ENCODE peak calls at places on chromosomes 5 and 9, in eight cellular contexts. R is CD4-positive, alpha-beta T cell; D is fibroblast of lung; G is stomach; A is lung; H is kidney; C is IMR-90; Z is neural progenitor cell. P is an unnamed sample.

GRCh38 chr9:69637193-69637592 is 35.0 kb downstream of the APBA1 start:
- DNase-seq in D (no peak), Z (no peak), H (no peak), G (no peak), A (no peak), C (no peak), R (no peak), P (no peak)

GRCh38 chr9:132383462-132383883 is 23.2 kb downstream of the TTF1 start:
- DNase-seq in A (no peak), G (no peak), H (no peak), C (no peak), D (no peak), Z (no peak), R (no peak), P (no peak)

GRCh38 chr9:86660146-86660545 is 287.2 kb downstream of the GAS1 start:
- DNase-seq in H (no peak), Z (no peak), G (no peak), D (peak), C (peak), A (no peak), R (no peak), P (no peak)

GRCh38 chr9:84101892-84102632 is 121.5 kb downstream of the RMI1 start:
- DNase-seq in A (no peak), R (no peak), Z (peak), H (no peak), G (no peak), C (no peak), D (no peak), P (no peak)

GRCh38 chr5:184461-184860 is 6.8 kb upstream of the LRRC14B start:
- DNase-seq in C (no peak), D (no peak), A (no peak), H (no peak), Z (no peak), R (no peak), G (no peak), P (no peak)

GRCh38 chr5:8396756-8397155 is 527.8 kb downstream of the MTRR start:
- DNase-seq in Z (no peak), D (peak), H (no peak), A (no peak), G (no peak), C (peak), R (no peak), P (no peak)

GRCh38 chr5:61052870-61053269 is 107.9 kb downstream of the NDUFAF2 start:
- DNase-seq in Z (no peak), H (no peak), C (peak), G (no peak), D (peak), R (no peak), A (no peak), P (no peak)

GRCh38 chr9:136567651-136568287 is 21.9 kb upstream of the NOTCH1 start:
- DNase-seq in A (peak), D (peak), G (peak), Z (peak), C (peak), R (no peak), H (peak), P (no peak)

GRCh38 chr9:133844876-133845658 is 106.9 kb upstream of the SARDH start:
- DNase-seq in Z (no peak), A (peak), H (peak), G (peak), R (no peak), C (peak), D (peak), P (no peak)

GRCh38 chr5:177429248-177430045 is 3.0 kb downstream of the GRK6 start:
- DNase-seq in Z (no peak), C (no peak), H (peak), A (peak), D (no peak), R (peak), G (peak), P (no peak)

GRCh38 chr9:117958726-117959125 is 254.5 kb downstream of the TLR4 start:
- DNase-seq in G (no peak), A (no peak), R (no peak), Z (no peak), H (no peak), C (no peak), D (no peak), P (no peak)

GRCh38 chr9:72856985-72857631 is 95.7 kb downstream of the ALDH1A1 start:
- DNase-seq in H (no peak), A (no peak), D (peak), Z (peak), R (no peak), G (peak), C (peak), P (peak)

GRCh38 chr9:136365775-136366223 is 2.3 kb upstream of the DNLZ start:
- DNase-seq in D (no peak), C (no peak), R (no peak), A (no peak), Z (no peak), G (no peak), H (no peak), P (no peak)

GRCh38 chr5:127031147-127031862 is 947 bp upstream of the MARCHF3 start:
- DNase-seq in H (peak), Z (peak), G (peak), C (no peak), A (no peak), D (no peak), R (no peak), P (no peak)

DNA sequence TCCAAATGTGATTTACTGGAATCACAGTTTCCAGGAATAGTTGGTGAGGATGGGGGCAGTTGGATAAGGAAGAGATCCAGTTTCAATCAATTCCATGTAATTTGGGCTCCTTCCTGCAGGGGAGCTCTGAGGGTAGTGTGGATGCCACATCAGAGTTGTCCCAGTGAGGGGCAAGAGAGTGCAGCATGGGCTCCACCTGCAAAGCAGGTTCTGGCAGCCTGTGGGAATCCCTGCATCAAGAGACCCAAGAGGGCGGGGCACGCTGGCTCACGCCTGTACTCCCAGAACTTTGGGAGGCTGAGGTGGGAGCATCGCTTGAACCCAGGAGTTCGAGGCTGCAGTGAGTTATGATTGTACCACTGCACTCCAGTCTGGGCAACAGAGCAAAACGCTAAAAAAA is 188.5 kb downstream of the CACNA1B start:
- DNase-seq in R (no peak), A (no peak), D (no peak), H (peak), C (no peak), Z (peak), G (no peak), P (peak)
- TF ChIP-seq CTCF in R (no peak), A (no peak), D (no peak), H (no peak), C (no peak), Z (peak), G (no peak), P (peak)

GRCh38 chr5:138661991-138662434 is 86.8 kb upstream of the HSPA9 start:
- DNase-seq in Z (no peak), D (no peak), R (no peak), H (peak), G (no peak), A (no peak), C (no peak), P (no peak)

GRCh38 chr5:138661342-138661975 is 86.3 kb upstream of the HSPA9 start:
- DNase-seq in H (peak), Z (no peak), G (no peak), A (no peak), C (no peak), R (no peak), D (no peak), P (no peak)

GRCh38 chr5:138663009-138663408 is 87.8 kb upstream of the HSPA9 start:
- DNase-seq in R (peak), Z (no peak), A (no peak), D (no peak), H (peak), C (no peak), G (no peak), P (no peak)

GRCh38 chr5:138663561-138663960 is 88.4 kb upstream of the HSPA9 start:
- DNase-seq in A (no peak), G (no peak), R (no peak), H (peak), Z (no peak), D (no peak), C (no peak), P (no peak)

GRCh38 chr5:138662599-138662998 is 87.4 kb upstream of the HSPA9 start:
- DNase-seq in G (no peak), H (peak), R (peak), A (no peak), C (no peak), D (no peak), Z (no peak), P (no peak)
- H3K27ac ChIP-seq in G (no peak), H (no peak), R (no peak), A (no peak), C (no peak), D (no peak), Z (no peak), P (no peak)

DNA sequence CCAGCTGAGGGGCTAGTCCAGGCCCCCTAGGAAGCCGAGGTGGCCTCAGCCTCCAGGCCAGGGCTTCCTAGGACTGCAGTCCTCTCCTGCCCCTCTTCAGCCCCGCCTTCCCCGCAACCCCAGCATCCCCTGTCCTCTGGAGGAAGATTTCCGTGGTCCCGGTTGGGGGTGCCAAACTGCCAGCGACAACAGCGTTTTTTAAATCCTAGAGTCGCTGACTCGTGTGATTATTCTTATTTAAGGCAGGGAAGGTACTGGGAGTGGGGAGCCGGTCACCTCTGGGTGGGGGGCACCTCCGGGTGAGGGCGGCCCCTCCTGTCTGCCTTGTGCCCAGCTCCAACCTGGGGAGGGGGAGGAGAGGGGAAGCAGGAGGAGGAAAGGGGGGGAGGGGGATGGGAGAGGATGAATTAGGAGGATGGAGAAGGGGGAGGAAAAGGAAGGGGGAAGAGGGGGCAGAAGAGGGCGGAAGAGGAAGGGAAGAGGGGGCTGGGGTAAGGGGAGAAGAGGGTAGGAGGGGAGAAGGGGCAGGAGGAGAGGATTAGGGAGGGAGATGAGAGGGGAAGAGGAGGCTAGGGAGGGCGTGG is 173.1 kb upstream of the IER5L start:
- DNase-seq in Z (peak), H (peak), C (no peak), G (no peak), D (peak), R (no peak), A (no peak), P (peak)
- TF ChIP-seq CTCF in Z (peak), H (no peak), C (no peak), G (no peak), D (no peak), R (no peak), A (no peak), P (peak)

GRCh38 chr9:127940598-127940997 is 2.9 kb upstream of the DPM2 start:
- DNase-seq in H (no peak), C (no peak), R (no peak), A (no peak), G (no peak), D (no peak), Z (no peak), P (no peak)
- H3K27ac ChIP-seq in H (peak), C (no peak), R (no peak), A (no peak), G (no peak), D (no peak), Z (no peak), P (no peak)

DNA sequence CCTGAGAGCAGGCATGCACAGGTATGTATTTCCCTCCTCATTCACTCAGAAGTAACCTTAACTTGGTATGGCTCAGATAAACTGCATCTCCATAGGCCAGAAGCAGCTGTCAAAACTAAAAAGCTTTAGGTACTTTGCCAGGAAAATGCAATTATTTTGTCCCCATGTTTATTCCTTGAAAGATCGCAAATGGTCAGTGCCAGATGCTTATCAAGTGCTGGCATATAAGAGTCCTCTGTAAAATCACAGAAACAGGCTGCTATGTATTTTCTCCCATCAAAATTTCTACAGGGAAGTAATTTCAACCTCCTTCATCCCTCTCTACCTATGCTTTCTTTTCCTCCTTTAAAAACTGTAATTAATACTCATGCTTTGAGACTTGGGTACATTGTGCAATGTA is 12.7 kb downstream of the PCDHAC2 start:
- DNase-seq in G (no peak), Z (no peak), C (no peak), D (no peak), H (no peak), R (no peak), A (no peak), P (no peak)
- TF ChIP-seq CTCF in G (no peak), Z (no peak), C (no peak), D (no peak), H (no peak), R (no peak), A (no peak), P (no peak)